ENCODE peak calls at places on chromosomes 7 and 10, in six cellular contexts. L, X, S, J, A and G are unnamed samples.
A peak's percentile ranks its signal among the peaks of the same experiment; 100 is the strongest.

GRCh38 chr10:74419491-74420466 is 268.8 kb downstream of the ADK start:
- DNase-seq in X (peak; percentile 51), L (peak; percentile 92), S (peak; percentile 9), J (peak; percentile 19), A (peak; percentile 23), G (peak; percentile 71)

GRCh38 chr7:44547536-44548221 is 6.5 kb upstream of the NPC1L1 start:
- DNase-seq in A (no peak), L (peak; percentile 35), J (no peak), S (no peak), X (no peak), G (no peak)

GRCh38 chr7:5625938-5626337 is 155.5 kb downstream of the RNF216 start:
- DNase-seq in L (peak; percentile 38), J (peak; percentile 94), S (no peak), X (peak; percentile 87), A (no peak), G (peak; percentile 96)

GRCh38 chr10:99329891-99330674 is 927 bp downstream of the CNNM1 start:
- DNase-seq in J (peak; percentile 4), A (no peak), L (peak; percentile 16), S (peak; percentile 11), X (peak; percentile 70), G (peak; percentile 68)

GRCh38 chr7:135748770-135749169 is at the start of gene FAM180A:
- DNase-seq in J (peak; percentile 85), L (no peak), S (no peak), A (no peak), X (peak; percentile 94), G (peak; percentile 89)

GRCh38 chr7:88331322-88331721 is 24.6 kb upstream of the STEAP4 start:
- DNase-seq in A (no peak), X (peak; percentile 33), S (no peak), L (no peak), J (no peak), G (no peak)

GRCh38 chr7:29426587-29426986 is 137.0 kb upstream of the PRR15 start:
- DNase-seq in A (no peak), X (no peak), L (no peak), S (no peak), J (no peak), G (no peak)

GRCh38 chr10:14534152-14534551 is 203.4 kb upstream of the FRMD4A start:
- DNase-seq in A (no peak), S (no peak), X (no peak), J (no peak), L (no peak), G (no peak)

GRCh38 chr10:130799532-130799931 is 512.0 kb downstream of the TCERG1L start:
- DNase-seq in X (no peak), A (no peak), J (no peak), S (no peak), L (no peak), G (peak; percentile 46)

GRCh38 chr7:41103331-41103730 is 599.6 kb downstream of the INHBA start:
- DNase-seq in L (peak; percentile 31), S (no peak), J (peak; percentile 77), A (peak; percentile 93), X (peak; percentile 34), G (no peak)

GRCh38 chr7:102318482-102318971 is 31.9 kb downstream of the SH2B2 start:
- DNase-seq in J (peak; percentile 46), A (peak; percentile 94), L (peak; percentile 40), S (no peak), X (peak; percentile 18), G (peak; percentile 94)

GRCh38 chr7:39187130-39187529 is 209.4 kb downstream of the POU6F2 start:
- DNase-seq in X (no peak), J (no peak), S (no peak), L (no peak), A (no peak), G (no peak)

GRCh38 chr10:91200314-91201212 is 19.9 kb upstream of the PCGF5 start:
- DNase-seq in J (no peak), S (no peak), A (no peak), L (no peak), X (no peak), G (no peak)

GRCh38 chr7:77235280-77235679 is 35.7 kb upstream of the FGL2 start:
- DNase-seq in X (peak; percentile 80), A (no peak), J (peak; percentile 77), L (no peak), S (no peak), G (no peak)

GRCh38 chr10:93573051-93573909 is 6.8 kb downstream of the FFAR4 start:
- DNase-seq in L (no peak), J (no peak), A (no peak), X (no peak), S (no peak), G (no peak)

GRCh38 chr10:96112531-96112930 is 17.6 kb upstream of the ZNF518A start:
- DNase-seq in S (no peak), J (no peak), X (no peak), A (no peak), L (no peak), G (no peak)

GRCh38 chr10:93751832-93752231 is 5.9 kb upstream of the LGI1 start:
- DNase-seq in S (no peak), J (peak; percentile 16), A (no peak), L (peak; percentile 22), X (peak; percentile 49), G (no peak)

GRCh38 chr10:4385491-4385890 is 440.5 kb upstream of the AKR1E2 start:
- DNase-seq in S (no peak), L (no peak), X (no peak), J (no peak), A (no peak), G (no peak)

GRCh38 chr10:6936931-6937330 is 356.9 kb upstream of the PRKCQ start:
- DNase-seq in J (no peak), A (no peak), L (no peak), S (no peak), X (no peak), G (no peak)

GRCh38 chr7:134042307-134042706 is 84.8 kb upstream of the LRGUK start:
- DNase-seq in L (no peak), A (no peak), S (no peak), J (no peak), X (no peak), G (no peak)

GRCh38 chr7:141511370-141512335 is 39.6 kb upstream of the AGK start:
- DNase-seq in X (peak; percentile 20), S (no peak), L (no peak), J (no peak), A (no peak), G (no peak)

GRCh38 chr7:143305423-143306070 is 10.4 kb upstream of the CLCN1 start:
- DNase-seq in J (peak; percentile 37), A (peak; percentile 70), S (no peak), X (peak; percentile 63), L (peak; percentile 85), G (peak; percentile 79)

GRCh38 chr10:58438340-58438739 is 53.1 kb downstream of the TFAM start:
- DNase-seq in L (peak; percentile 66), S (no peak), A (no peak), X (peak; percentile 73), J (peak; percentile 73), G (no peak)

GRCh38 chr7:76073335-76073990 is 25.6 kb downstream of the MDH2 start:
- DNase-seq in A (no peak), J (no peak), S (no peak), X (no peak), L (no peak), G (no peak)

GRCh38 chr7:90411510-90411909 is 8.2 kb downstream of the CLDN12 start:
- DNase-seq in L (peak; percentile 56), X (peak; percentile 55), J (peak; percentile 17), A (no peak), S (no peak), G (no peak)

GRCh38 chr7:30851651-30852359 is 59.8 kb upstream of the AQP1 start:
- DNase-seq in S (no peak), L (no peak), A (no peak), J (no peak), X (peak; percentile 74), G (peak; percentile 80)

GRCh38 chr7:29386196-29386765 is 177.4 kb upstream of the PRR15 start:
- DNase-seq in A (no peak), J (no peak), L (no peak), X (no peak), S (no peak), G (no peak)

GRCh38 chr10:119251315-119251708 is 43.9 kb downstream of the GRK5 start:
- DNase-seq in J (peak; percentile 85), S (no peak), A (no peak), X (peak; percentile 93), L (no peak), G (peak; percentile 80)

GRCh38 chr10:97888641-97889262 is 39.1 kb downstream of the GOLGA7B start:
- DNase-seq in X (peak; percentile 78), A (no peak), L (peak; percentile 78), S (no peak), J (peak; percentile 7), G (peak; percentile 93)

GRCh38 chr7:26083113-26083512 is 68.9 kb upstream of the NFE2L3 start:
- DNase-seq in L (peak; percentile 88), S (no peak), J (no peak), X (peak; percentile 13), A (peak; percentile 44), G (no peak)

GRCh38 chr7:138257459-138258193 is 181.4 kb downstream of the AKR1D1 start:
- DNase-seq in J (no peak), X (no peak), A (peak; percentile 97), L (peak; percentile 17), S (no peak), G (no peak)

GRCh38 chr7:25597881-25598456 is 369.7 kb upstream of the NPVF start:
- DNase-seq in A (no peak), J (no peak), L (no peak), X (no peak), S (no peak), G (no peak)

GRCh38 chr10:102713814-102714620 is at the start of gene ARL3:
- DNase-seq in L (peak; percentile 98), J (peak; percentile 98), A (peak; percentile 98), X (peak; percentile 100), S (peak; percentile 98), G (peak; percentile 99)
- H3K4me1 ChIP-seq in L (peaks cover 18% of the 10 kb centered on the region), J (peaks cover 9% of the 10 kb centered on the region), A (peaks cover 15% of the 10 kb centered on the region), X (peaks cover 29% of the 10 kb centered on the region), S (peaks cover 17% of the 10 kb centered on the region), G (peaks cover 23% of the 10 kb centered on the region)

DNA sequence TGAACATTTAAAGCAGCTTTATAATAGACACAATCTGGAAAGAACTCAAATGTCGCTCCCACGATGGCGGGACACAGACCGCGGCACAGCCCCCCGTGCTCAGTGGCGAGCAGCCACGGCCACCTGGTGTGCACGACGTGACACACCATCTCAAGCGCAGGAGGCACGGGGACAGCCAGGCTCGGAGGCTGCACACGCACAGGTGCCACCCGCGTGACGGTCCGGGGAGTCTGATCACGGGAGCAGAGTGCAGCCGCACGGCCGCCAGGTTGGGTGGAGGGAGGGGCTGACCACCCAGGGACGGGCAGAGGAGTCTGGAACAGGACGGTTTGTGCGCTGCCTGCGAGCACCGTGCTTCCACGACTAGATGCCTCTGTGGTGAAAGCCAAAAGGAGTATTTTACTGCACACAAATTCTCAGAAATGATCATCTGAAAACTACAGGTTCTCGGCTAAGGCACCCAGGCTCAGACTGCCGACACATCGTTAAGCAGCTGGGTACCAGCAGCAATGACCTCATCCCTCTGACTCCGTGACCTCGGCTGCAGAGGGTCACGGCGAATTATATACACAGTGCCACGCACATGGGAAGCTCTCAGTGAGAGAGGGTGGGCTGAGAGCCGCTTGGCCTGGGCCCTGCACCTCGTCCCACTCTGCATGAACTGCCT is 7.5 kb upstream of the GPER1 start:
- DNase-seq in L (no peak), J (no peak), S (no peak), X (no peak), A (peak; percentile 44), G (no peak)
- H3K4me2 ChIP-seq in L (no peak overlapping the region), J (no peak overlapping the region), S (no peak overlapping the region), X (no peak overlapping the region), A (no peak overlapping the region), G (no peak overlapping the region)

GRCh38 chr10:68600041-68600778 is 40.1 kb downstream of the TET1 start:
- DNase-seq in L (peak; percentile 89), A (peak; percentile 16), J (peak; percentile 87), X (peak; percentile 81), S (peak; percentile 89), G (peak; percentile 88)
- H3K4me1 ChIP-seq in L (peaks cover 42% of the 10 kb centered on the region), A (peaks cover 10% of the 10 kb centered on the region), J (peaks cover 12% of the 10 kb centered on the region), X (peaks cover 27% of the 10 kb centered on the region), S (peaks cover 19% of the 10 kb centered on the region), G (peaks cover 28% of the 10 kb centered on the region)

GRCh38 chr10:52756295-52756694 is 16.3 kb downstream of the MBL2 start:
- DNase-seq in X (no peak), L (no peak), A (no peak), J (no peak), S (no peak), G (no peak)
- H3K4me2 ChIP-seq in X (no peak overlapping the region), L (no peak overlapping the region), A (no peak overlapping the region), J (no peak overlapping the region), S (no peak overlapping the region), G (no peak overlapping the region)